ENCODE peak calls at places on chromosomes 12 and 14, in eight cellular contexts. One of them, this sample, is unnamed.

GRCh38 chr12:90953956-90954421 is 987 bp downstream of the CCER1 start:
- DNase-seq in HepG2: peak; percentile 38
- DNase-seq in stomach: no peak
- DNase-seq in A549: peak; percentile 85
- DNase-seq in uterus: no peak
- DNase-seq in gastrocnemius medialis: no peak
- DNase-seq in ovary: no peak
- DNase-seq in IMR-90: no peak
- DNase-seq in this sample: no peak

GRCh38 chr14:93089501-93090269 is 26.0 kb downstream of the ITPK1 start:
- DNase-seq in uterus: no peak
- DNase-seq in IMR-90: no peak
- DNase-seq in stomach: no peak
- DNase-seq in HepG2: no peak
- DNase-seq in A549: no peak
- DNase-seq in ovary: no peak
- DNase-seq in gastrocnemius medialis: no peak
- DNase-seq in this sample: no peak

GRCh38 chr14:99246536-99247083 is 25.4 kb downstream of the BCL11B start:
- DNase-seq in A549: no peak
- DNase-seq in gastrocnemius medialis: no peak
- DNase-seq in ovary: no peak
- DNase-seq in stomach: no peak
- DNase-seq in IMR-90: no peak
- DNase-seq in HepG2: no peak
- DNase-seq in uterus: no peak
- DNase-seq in this sample: peak; percentile 36

GRCh38 chr12:22046968-22047390 is 961 bp downstream of the CMAS start:
- DNase-seq in gastrocnemius medialis: no peak
- DNase-seq in IMR-90: peak; percentile 34
- DNase-seq in uterus: no peak
- DNase-seq in ovary: no peak
- DNase-seq in stomach: no peak
- DNase-seq in A549: no peak
- DNase-seq in HepG2: no peak
- DNase-seq in this sample: no peak

GRCh38 chr12:68306564-68306963 is 25.6 kb downstream of the MDM1 start:
- DNase-seq in HepG2: no peak
- DNase-seq in stomach: no peak
- DNase-seq in IMR-90: no peak
- DNase-seq in gastrocnemius medialis: no peak
- DNase-seq in ovary: no peak
- DNase-seq in A549: no peak
- DNase-seq in uterus: no peak
- DNase-seq in this sample: no peak

GRCh38 chr14:64391113-64391725 is 3.1 kb downstream of the MTHFD1 start:
- DNase-seq in uterus: no peak
- DNase-seq in stomach: no peak
- DNase-seq in IMR-90: no peak
- DNase-seq in ovary: no peak
- DNase-seq in HepG2: no peak
- DNase-seq in A549: no peak
- DNase-seq in gastrocnemius medialis: no peak
- DNase-seq in this sample: no peak

GRCh38 chr12:110102255-110102654 is 21.9 kb upstream of the IFT81 start:
- DNase-seq in HepG2: peak; percentile 92
- DNase-seq in gastrocnemius medialis: peak; percentile 65
- DNase-seq in stomach: no peak
- DNase-seq in IMR-90: peak; percentile 64
- DNase-seq in A549: peak; percentile 98
- DNase-seq in ovary: no peak
- DNase-seq in uterus: no peak
- DNase-seq in this sample: peak; percentile 24

GRCh38 chr12:18275974-18276373 is 14.7 kb downstream of the PIK3C2G start:
- DNase-seq in IMR-90: peak; percentile 22
- DNase-seq in uterus: no peak
- DNase-seq in HepG2: no peak
- DNase-seq in stomach: no peak
- DNase-seq in gastrocnemius medialis: no peak
- DNase-seq in A549: peak; percentile 8
- DNase-seq in ovary: no peak
- DNase-seq in this sample: no peak

GRCh38 chr14:41597647-41598046 is 9.0 kb upstream of the LRFN5 start:
- DNase-seq in ovary: no peak
- DNase-seq in A549: no peak
- DNase-seq in HepG2: no peak
- DNase-seq in IMR-90: no peak
- DNase-seq in gastrocnemius medialis: no peak
- DNase-seq in stomach: no peak
- DNase-seq in uterus: no peak
- DNase-seq in this sample: no peak

GRCh38 chr14:76050797-76051392 is 65.3 kb downstream of the IFT43 start:
- DNase-seq in gastrocnemius medialis: peak; percentile 29
- DNase-seq in A549: peak; percentile 60
- DNase-seq in HepG2: peak; percentile 47
- DNase-seq in IMR-90: peak; percentile 65
- DNase-seq in uterus: peak; percentile 32
- DNase-seq in ovary: peak; percentile 15
- DNase-seq in stomach: peak; percentile 33
- DNase-seq in this sample: peak; percentile 51

GRCh38 chr14:96662116-96662901 is 134.9 kb upstream of the VRK1 start:
- DNase-seq in HepG2: no peak
- DNase-seq in uterus: no peak
- DNase-seq in gastrocnemius medialis: no peak
- DNase-seq in IMR-90: no peak
- DNase-seq in ovary: no peak
- DNase-seq in stomach: no peak
- DNase-seq in A549: peak; percentile 9
- DNase-seq in this sample: no peak

GRCh38 chr12:85951823-85952222 is 77.7 kb downstream of the NTS start:
- DNase-seq in stomach: no peak
- DNase-seq in HepG2: no peak
- DNase-seq in ovary: no peak
- DNase-seq in IMR-90: peak; percentile 5
- DNase-seq in uterus: no peak
- DNase-seq in A549: peak; percentile 42
- DNase-seq in gastrocnemius medialis: no peak
- DNase-seq in this sample: no peak

GRCh38 chr12:6444704-6445688 is at the start of gene CD27:
- DNase-seq in uterus: no peak
- DNase-seq in ovary: no peak
- DNase-seq in gastrocnemius medialis: no peak
- DNase-seq in A549: no peak
- DNase-seq in stomach: no peak
- DNase-seq in IMR-90: no peak
- DNase-seq in HepG2: no peak
- DNase-seq in this sample: peak; percentile 25

GRCh38 chr12:95424271-95424994 is 49.5 kb upstream of the METAP2 start:
- DNase-seq in uterus: no peak
- DNase-seq in IMR-90: no peak
- DNase-seq in stomach: peak; percentile 56
- DNase-seq in HepG2: no peak
- DNase-seq in gastrocnemius medialis: no peak
- DNase-seq in A549: no peak
- DNase-seq in ovary: no peak
- DNase-seq in this sample: peak; percentile 71

GRCh38 chr12:92753976-92754885 is 51.4 kb downstream of the PLEKHG7 start:
- DNase-seq in IMR-90: peak; percentile 15
- DNase-seq in uterus: no peak
- DNase-seq in stomach: no peak
- DNase-seq in A549: no peak
- DNase-seq in HepG2: no peak
- DNase-seq in ovary: no peak
- DNase-seq in gastrocnemius medialis: no peak
- DNase-seq in this sample: no peak

GRCh38 chr12:20259786-20260185 is 108.6 kb upstream of the PDE3A start:
- DNase-seq in gastrocnemius medialis: no peak
- DNase-seq in A549: no peak
- DNase-seq in stomach: no peak
- DNase-seq in HepG2: no peak
- DNase-seq in ovary: no peak
- DNase-seq in IMR-90: no peak
- DNase-seq in uterus: no peak
- DNase-seq in this sample: no peak

GRCh38 chr14:90693413-90693812 is 122.8 kb downstream of the TTC7B start:
- DNase-seq in stomach: no peak
- DNase-seq in HepG2: no peak
- DNase-seq in ovary: no peak
- DNase-seq in uterus: no peak
- DNase-seq in A549: no peak
- DNase-seq in IMR-90: no peak
- DNase-seq in gastrocnemius medialis: peak; percentile 91
- DNase-seq in this sample: no peak

GRCh38 chr14:34301107-34301734 is 160.8 kb downstream of the SPTSSA start:
- DNase-seq in uterus: no peak
- DNase-seq in A549: peak; percentile 59
- DNase-seq in stomach: no peak
- DNase-seq in ovary: no peak
- DNase-seq in HepG2: peak; percentile 54
- DNase-seq in IMR-90: peak; percentile 12
- DNase-seq in gastrocnemius medialis: no peak
- DNase-seq in this sample: no peak

GRCh38 chr14:72680853-72681640 is 212.9 kb downstream of the DPF3 start:
- DNase-seq in ovary: no peak
- DNase-seq in IMR-90: no peak
- DNase-seq in A549: no peak
- DNase-seq in stomach: no peak
- DNase-seq in uterus: no peak
- DNase-seq in HepG2: no peak
- DNase-seq in gastrocnemius medialis: no peak
- DNase-seq in this sample: no peak

GRCh38 chr12:991350-992278 is 591 bp downstream of the ERC1 start:
- DNase-seq in HepG2: no peak
- DNase-seq in stomach: no peak
- DNase-seq in IMR-90: peak; percentile 29
- DNase-seq in ovary: no peak
- DNase-seq in uterus: no peak
- DNase-seq in gastrocnemius medialis: no peak
- DNase-seq in A549: no peak
- DNase-seq in this sample: peak; percentile 8

GRCh38 chr12:29503283-29503682 is 5.8 kb upstream of the OVCH1 start:
- DNase-seq in uterus: no peak
- DNase-seq in ovary: no peak
- DNase-seq in IMR-90: no peak
- DNase-seq in gastrocnemius medialis: no peak
- DNase-seq in stomach: no peak
- DNase-seq in A549: no peak
- DNase-seq in HepG2: no peak
- DNase-seq in this sample: no peak

DNA sequence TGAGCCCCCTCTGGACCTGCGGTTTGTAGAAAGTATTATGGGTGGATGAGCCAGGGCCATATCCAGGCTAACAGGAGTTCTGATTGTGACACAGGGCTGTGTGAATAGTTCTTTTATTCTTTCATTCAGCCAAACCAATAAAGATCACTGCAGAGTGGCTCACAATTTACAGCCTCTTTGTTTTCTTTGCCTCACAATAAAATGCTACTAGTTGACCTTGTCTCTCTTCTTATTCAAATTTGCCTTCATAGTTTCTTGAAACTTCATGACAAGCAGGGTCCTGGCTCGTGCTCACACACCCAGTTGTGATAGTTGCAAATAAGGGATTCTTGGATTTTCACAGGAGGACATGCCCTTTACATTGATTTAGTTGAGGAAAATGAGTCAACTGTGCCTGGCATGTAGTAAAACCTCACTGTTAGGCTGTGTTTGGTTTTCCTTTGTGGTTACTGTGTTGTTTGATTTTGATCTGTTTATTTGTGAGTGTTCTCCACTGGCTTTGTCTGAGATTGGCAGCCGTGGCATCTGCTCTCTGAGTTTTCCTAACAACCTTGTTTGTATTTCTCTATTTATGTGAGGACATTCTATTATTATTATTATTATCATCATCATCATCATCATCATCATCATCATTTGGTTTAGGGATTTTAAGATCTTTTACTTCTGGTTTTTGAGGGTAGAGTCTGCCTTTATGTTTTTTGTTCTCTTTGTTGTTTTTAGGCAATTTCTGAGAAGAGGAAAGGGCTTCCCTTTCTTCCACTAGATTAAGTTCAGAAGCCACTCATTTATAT is 2.7 kb upstream of the KRT6B start:
- DNase-seq in IMR-90: no peak
- DNase-seq in stomach: no peak
- DNase-seq in A549: no peak
- DNase-seq in uterus: no peak
- DNase-seq in gastrocnemius medialis: no peak
- DNase-seq in HepG2: no peak
- DNase-seq in ovary: no peak
- DNase-seq in this sample: no peak
- TF ChIP-seq POLR2A in IMR-90: no peak
- TF ChIP-seq POLR2A in stomach: no peak
- TF ChIP-seq POLR2A in A549: no peak
- TF ChIP-seq POLR2A in uterus: no peak
- TF ChIP-seq POLR2A in gastrocnemius medialis: no peak
- TF ChIP-seq POLR2A in HepG2: no peak
- TF ChIP-seq POLR2A in ovary: no peak
- TF ChIP-seq POLR2A in this sample: no peak

GRCh38 chr12:52023976-52024688 is 17.4 kb downstream of the TAMALIN start:
- DNase-seq in stomach: no peak
- DNase-seq in gastrocnemius medialis: no peak
- DNase-seq in A549: no peak
- DNase-seq in uterus: no peak
- DNase-seq in IMR-90: no peak
- DNase-seq in HepG2: no peak
- DNase-seq in ovary: no peak
- DNase-seq in this sample: no peak
- H3K4me3 ChIP-seq in stomach: peak overlapping the region; percentile 59
- H3K4me3 ChIP-seq in gastrocnemius medialis: peak overlapping the region; percentile 64
- H3K4me3 ChIP-seq in A549: peak overlapping the region; percentile 71
- H3K4me3 ChIP-seq in uterus: no peak overlapping the region
- H3K4me3 ChIP-seq in IMR-90: peak overlapping the region; percentile 52
- H3K4me3 ChIP-seq in HepG2: peak overlapping the region; percentile 63
- H3K4me3 ChIP-seq in ovary: peak overlapping the region; percentile 34
- H3K4me3 ChIP-seq in this sample: peak overlapping the region; percentile 46

DNA sequence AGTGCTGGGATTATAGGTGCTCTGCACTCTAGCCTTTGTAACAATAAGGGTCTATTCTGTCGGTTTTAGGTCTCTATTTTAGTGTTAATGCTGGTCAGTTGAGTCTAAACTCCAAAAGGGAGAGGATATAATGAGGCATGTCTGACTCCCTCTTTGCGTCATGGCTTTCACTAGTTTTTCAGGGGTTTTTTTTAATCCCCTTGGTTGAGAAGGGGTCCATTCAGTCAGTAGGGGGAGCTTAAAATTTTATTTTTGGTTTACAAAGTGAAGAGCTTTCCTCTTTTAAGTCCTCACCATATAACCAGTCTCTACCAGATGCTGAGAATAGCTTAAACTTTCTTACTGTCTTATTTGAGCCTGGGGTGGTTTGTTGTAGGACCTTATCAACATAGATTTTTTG is 106.9 kb downstream of the PRKCH start:
- DNase-seq in gastrocnemius medialis: no peak
- DNase-seq in HepG2: no peak
- DNase-seq in uterus: no peak
- DNase-seq in A549: no peak
- DNase-seq in ovary: no peak
- DNase-seq in IMR-90: no peak
- DNase-seq in stomach: no peak
- DNase-seq in this sample: no peak
- H3K9me3 ChIP-seq in gastrocnemius medialis: no peaks in the 10 kb centered on the region
- H3K9me3 ChIP-seq in HepG2: no peaks in the 10 kb centered on the region
- H3K9me3 ChIP-seq in uterus: no peaks in the 10 kb centered on the region
- H3K9me3 ChIP-seq in A549: no peaks in the 10 kb centered on the region
- H3K9me3 ChIP-seq in ovary: no peaks in the 10 kb centered on the region
- H3K9me3 ChIP-seq in IMR-90: no peaks in the 10 kb centered on the region
- H3K9me3 ChIP-seq in stomach: no peaks in the 10 kb centered on the region
- H3K9me3 ChIP-seq in this sample: no peaks in the 10 kb centered on the region

GRCh38 chr14:22871200-22871961 is at the start of gene LRP10:
- DNase-seq in stomach: peak; percentile 96
- DNase-seq in A549: peak; percentile 93
- DNase-seq in IMR-90: peak; percentile 75
- DNase-seq in gastrocnemius medialis: peak; percentile 93
- DNase-seq in ovary: peak; percentile 92
- DNase-seq in HepG2: peak; percentile 95
- DNase-seq in uterus: peak; percentile 90
- DNase-seq in this sample: peak; percentile 97
- TF ChIP-seq POLR2A in stomach: no peak
- TF ChIP-seq POLR2A in A549: peak; percentile 48
- TF ChIP-seq POLR2A in IMR-90: peak; percentile 62
- TF ChIP-seq POLR2A in gastrocnemius medialis: peak; percentile 91
- TF ChIP-seq POLR2A in ovary: peak; percentile 79
- TF ChIP-seq POLR2A in HepG2: peak; percentile 74
- TF ChIP-seq POLR2A in uterus: peak; percentile 89
- TF ChIP-seq POLR2A in this sample: no peak